ENCODE peak calls at places on chromosomes 4 and X, in six cellular contexts. A is kidney, Z is NCI-H1930, B is EL, K is substantia nigra, J is C1 segment of cervical spinal cord. O is an unnamed sample.

GRCh38 chrX:47384502-47384901 is 14.1 kb downstream of the ZNF157 start:
- DNase-seq in A (no peak), Z (peak; percentile 58), B (peak; percentile 40), K (peak; percentile 32), J (peak; percentile 38), O (no peak)

GRCh38 chrX:130828641-130829040 is 74.4 kb downstream of the ENOX2 start:
- DNase-seq in A (no peak), Z (no peak), B (no peak), K (no peak), J (no peak), O (no peak)

GRCh38 chrX:132480581-132481203 is 8.1 kb downstream of the MBNL3 start:
- DNase-seq in A (no peak), Z (no peak), B (peak; percentile 50), K (peak; percentile 4), J (no peak), O (no peak)

GRCh38 chr4:170047774-170048354 is 21.7 kb upstream of the MFAP3L start:
- DNase-seq in A (no peak), Z (peak; percentile 56), B (peak; percentile 53), K (peak; percentile 1), J (no peak), O (peak; percentile 54)

GRCh38 chr4:26217961-26218676 is 102.7 kb upstream of the RBPJ start:
- DNase-seq in A (no peak), Z (no peak), B (no peak), K (peak; percentile 51), J (no peak), O (no peak)

GRCh38 chrX:143998261-143998660 is 114.4 kb downstream of the UBE2NL start:
- DNase-seq in A (no peak), Z (no peak), B (no peak), K (no peak), J (no peak), O (no peak)

GRCh38 chr4:78565971-78566372 is 14.4 kb downstream of the ANXA3 start:
- DNase-seq in A (no peak), Z (no peak), B (peak; percentile 62), K (no peak), J (no peak), O (no peak)

GRCh38 chr4:145153181-145153903 is 27.0 kb downstream of the OTUD4 start:
- DNase-seq in A (no peak), Z (no peak), B (peak; percentile 14), K (no peak), J (no peak), O (no peak)

GRCh38 chrX:15142084-15142715 is 127.7 kb downstream of the ASB9 start:
- DNase-seq in A (no peak), Z (no peak), B (no peak), K (no peak), J (no peak), O (no peak)